ENCODE peak calls at places on chromosomes 6 and 20, in ten cellular contexts. Q is GOT3; R is CD8-positive, alpha-beta T cell; L is ACHN; S is stimulated activated CD4-positive, alpha-beta T cell treated with anti-CD3 and anti-CD28 coated beads, Interleukin-1b, Interleukin-23, amount 100 ng/mL, for 4 hours; G is progenitor cell of endocrine pancreas; J is pons; H is NCI-H2029; A is memory B cell; U is midbrain. I is an unnamed sample.

GRCh38 chr20:59945731-59946130 is 5.5 kb downstream of the FAM217B start:
- DNase-seq in G (no peak), R (no peak), H (no peak), J (no peak), Q (no peak), L (no peak), A (no peak), U (no peak), S (no peak), I (no peak)

GRCh38 chr6:14818422-14818884 is 427.4 kb upstream of the JARID2 start:
- DNase-seq in U (no peak), G (no peak), A (no peak), L (no peak), Q (no peak), S (no peak), J (no peak), R (no peak), H (peak; percentile 20), I (no peak)

GRCh38 chr20:19083136-19083621 is 129.3 kb upstream of the SLC24A3 start:
- DNase-seq in S (no peak), Q (no peak), U (no peak), H (no peak), G (no peak), J (no peak), R (no peak), L (no peak), A (no peak), I (no peak)

GRCh38 chr6:137776786-137777185 is 90.3 kb upstream of the TNFAIP3 start:
- DNase-seq in L (no peak), A (no peak), J (no peak), U (no peak), R (no peak), H (no peak), Q (no peak), S (no peak), G (no peak), I (no peak)

GRCh38 chr6:116190550-116190949 is 63.3 kb downstream of the TSPYL4 start:
- DNase-seq in H (no peak), R (no peak), U (no peak), G (no peak), L (no peak), J (no peak), A (no peak), Q (no peak), S (no peak), I (no peak)

GRCh38 chr6:153231048-153231635 is 100.1 kb upstream of the RGS17 start:
- DNase-seq in J (peak; percentile 51), A (no peak), H (peak; percentile 17), Q (no peak), R (no peak), L (peak; percentile 65), G (peak; percentile 67), U (peak; percentile 64), S (no peak), I (peak; percentile 3)

GRCh38 chr6:160088069-160088773 is 33.4 kb upstream of the SLC22A1 start:
- DNase-seq in H (no peak), J (peak; percentile 73), A (no peak), G (peak; percentile 37), L (peak; percentile 44), Q (no peak), R (no peak), U (peak; percentile 50), S (no peak), I (peak; percentile 50)

GRCh38 chr20:45919536-45919933 is 7.6 kb upstream of the PLTP start:
- DNase-seq in U (no peak), R (no peak), L (no peak), H (peak; percentile 26), S (no peak), G (no peak), A (no peak), Q (no peak), J (no peak), I (no peak)

GRCh38 chr6:129889580-129889979 is 28.5 kb upstream of the TMEM244 start:
- DNase-seq in R (no peak), S (no peak), A (no peak), U (no peak), H (no peak), G (no peak), Q (no peak), L (no peak), J (no peak), I (no peak)

GRCh38 chr6:165227644-165228329 is 81.6 kb downstream of the C6orf118 start:
- DNase-seq in R (no peak), H (no peak), G (no peak), A (no peak), L (no peak), U (no peak), Q (no peak), J (no peak), S (no peak), I (no peak)

GRCh38 chr6:38259736-38260135 is 380.0 kb downstream of the BTBD9 start:
- DNase-seq in H (no peak), S (no peak), A (no peak), U (no peak), R (no peak), J (no peak), L (no peak), G (no peak), Q (no peak), I (no peak)

GRCh38 chr6:100633096-100633766 is 168.5 kb upstream of the SIM1 start:
- DNase-seq in J (peak; percentile 92), S (no peak), U (peak; percentile 56), G (no peak), Q (no peak), H (no peak), R (no peak), A (no peak), L (peak; percentile 89), I (no peak)

GRCh38 chr6:155524249-155524651 is 68.6 kb upstream of the NOX3 start:
- DNase-seq in A (no peak), R (no peak), L (no peak), H (no peak), G (no peak), Q (no peak), S (no peak), U (no peak), J (no peak), I (no peak)

GRCh38 chr6:49556429-49556837 is 6.0 kb downstream of the C6orf141 start:
- DNase-seq in L (peak; percentile 83), H (peak; percentile 77), G (no peak), Q (no peak), S (no peak), U (no peak), R (no peak), A (no peak), J (no peak), I (no peak)

GRCh38 chr20:41501376-41501775 is 116.8 kb downstream of the CHD6 start:
- DNase-seq in A (no peak), L (no peak), G (no peak), H (no peak), S (no peak), U (no peak), J (no peak), Q (no peak), R (no peak), I (no peak)

GRCh38 chr6:156970595-156971112 is 193.5 kb downstream of the ARID1B start:
- DNase-seq in A (no peak), Q (no peak), G (no peak), L (no peak), J (no peak), H (no peak), S (no peak), U (no peak), R (no peak), I (no peak)

GRCh38 chr20:49412953-49413352 is 69.5 kb downstream of the KCNB1 start:
- DNase-seq in Q (no peak), S (no peak), A (no peak), J (no peak), G (no peak), H (no peak), L (no peak), R (no peak), U (no peak), I (no peak)

GRCh38 chr6:81572020-81572419 is 180.5 kb downstream of the TENT5A start:
- DNase-seq in H (no peak), G (no peak), L (no peak), A (no peak), S (no peak), R (no peak), J (no peak), U (no peak), Q (no peak), I (no peak)

GRCh38 chr6:8130399-8130798 is 28.1 kb upstream of the EEF1E1 start:
- DNase-seq in A (no peak), R (no peak), G (no peak), J (no peak), S (no peak), U (no peak), Q (no peak), L (no peak), H (no peak), I (no peak)

GRCh38 chr20:50129662-50130345 is 16.9 kb upstream of the UBE2V1 start:
- DNase-seq in J (no peak), R (no peak), S (no peak), H (no peak), L (no peak), A (no peak), G (no peak), U (no peak), Q (no peak), I (no peak)

GRCh38 chr6:44327096-44327495 is 13.9 kb upstream of the AARS2 start:
- DNase-seq in U (no peak), J (no peak), L (no peak), R (no peak), A (no peak), Q (no peak), G (no peak), H (no peak), S (no peak), I (no peak)

GRCh38 chr6:110708295-110708965 is 106.8 kb downstream of the CDK19 start:
- DNase-seq in L (no peak), G (no peak), A (no peak), J (no peak), R (no peak), Q (no peak), U (no peak), H (no peak), S (no peak), I (no peak)

GRCh38 chr20:57757767-57758166 is 48.0 kb upstream of the PMEPA1 start:
- DNase-seq in R (no peak), J (no peak), G (no peak), S (no peak), L (no peak), U (no peak), H (no peak), Q (no peak), A (no peak), I (no peak)

GRCh38 chr20:48238326-48238725 is 453.0 kb upstream of the SULF2 start:
- DNase-seq in U (no peak), J (no peak), S (no peak), R (no peak), H (no peak), G (no peak), A (no peak), Q (no peak), L (no peak), I (no peak)

GRCh38 chr20:53636725-53637097 is 43.1 kb upstream of the ZNF217 start:
- DNase-seq in Q (no peak), L (no peak), G (no peak), A (no peak), U (no peak), R (no peak), H (no peak), S (no peak), J (no peak), I (no peak)

GRCh38 chr6:75402296-75402695 is 91.3 kb downstream of the FILIP1 start:
- DNase-seq in R (no peak), S (no peak), G (no peak), U (no peak), A (no peak), L (peak; percentile 51), H (no peak), J (no peak), Q (no peak), I (peak; percentile 39)

GRCh38 chr20:38290829-38291581 is 13.0 kb upstream of the BPI start:
- DNase-seq in J (peak; percentile 39), S (no peak), Q (no peak), H (no peak), L (peak; percentile 27), R (no peak), A (no peak), G (no peak), U (no peak), I (no peak)

GRCh38 chr6:134379086-134379485 is 61.2 kb upstream of the SGK1 start:
- DNase-seq in H (peak; percentile 13), U (no peak), L (no peak), Q (no peak), R (no peak), G (peak; percentile 59), S (peak; percentile 21), J (no peak), A (no peak), I (no peak)